ENCODE peak calls at places on chromosomes 13 and 19, in five cellular contexts. M, C, Z, J and W are unnamed samples.
A peak's percentile ranks its signal among the peaks of the same experiment; 100 is the strongest.

GRCh38 chr19:16417660-16418596 is 53.8 kb downstream of the EPS15L1 start:
- DNase-seq in M (peak; percentile 84), C (peak; percentile 30), Z (peak; percentile 72), J (no peak), W (peak; percentile 35)

GRCh38 chr19:34963531-34964406 is at the start of gene ZNF792:
- DNase-seq in M (peak; percentile 82), C (peak; percentile 56), Z (peak; percentile 7), J (no peak), W (peak; percentile 16)

GRCh38 chr13:86298741-86299140 is 499.5 kb upstream of the SLITRK6 start:
- DNase-seq in M (no peak), C (no peak), Z (no peak), J (no peak), W (no peak)

GRCh38 chr13:45120967-45121366 is 657 bp downstream of the GTF2F2 start:
- DNase-seq in M (no peak), C (no peak), Z (no peak), J (no peak), W (no peak)

GRCh38 chr13:90633849-90634248 is 713.6 kb upstream of the MIR17HG start:
- DNase-seq in M (no peak), C (no peak), Z (no peak), J (no peak), W (no peak)

GRCh38 chr19:3162418-3163229 is 15.9 kb upstream of the S1PR4 start:
- DNase-seq in M (peak; percentile 58), C (peak; percentile 44), Z (no peak), J (no peak), W (no peak)

GRCh38 chr13:107680115-107680514 is 535.2 kb downstream of the LIG4 start:
- DNase-seq in M (no peak), C (no peak), Z (no peak), J (no peak), W (no peak)

GRCh38 chr19:15136234-15136954 is 29.2 kb downstream of the SYDE1 start:
- DNase-seq in M (no peak), C (no peak), Z (no peak), J (no peak), W (no peak)

GRCh38 chr13:71817335-71817734 is 49.7 kb downstream of the DACH1 start:
- DNase-seq in M (no peak), C (no peak), Z (no peak), J (no peak), W (no peak)

GRCh38 chr13:39364797-39365468 is 238.1 kb downstream of the LHFPL6 start:
- DNase-seq in M (no peak), C (peak; percentile 7), Z (no peak), J (no peak), W (peak; percentile 0)

GRCh38 chr13:67390462-67391093 is 160.4 kb upstream of the PCDH9 start:
- DNase-seq in M (no peak), C (no peak), Z (no peak), J (no peak), W (no peak)

GRCh38 chr13:74966814-74967213 is 515.2 kb downstream of the TBC1D4 start:
- DNase-seq in M (no peak), C (no peak), Z (no peak), J (no peak), W (no peak)

GRCh38 chr19:3857449-3858003 is 11.3 kb downstream of the ZFR2 start:
- DNase-seq in M (no peak), C (no peak), Z (no peak), J (no peak), W (no peak)

GRCh38 chr13:97359181-97360057 is 74.5 kb upstream of the RAP2A start:
- DNase-seq in M (peak; percentile 33), C (peak; percentile 73), Z (no peak), J (no peak), W (peak; percentile 44)

GRCh38 chr13:44416297-44416696 is 42.7 kb downstream of the SERP2 start:
- DNase-seq in M (no peak), C (no peak), Z (no peak), J (no peak), W (no peak)

GRCh38 chr13:35388979-35389378 is 87.5 kb downstream of the MAB21L1 start:
- DNase-seq in M (no peak), C (no peak), Z (no peak), J (no peak), W (no peak)

GRCh38 chr13:112784811-112785418 is 95.1 kb downstream of the ATP11A start:
- DNase-seq in M (no peak), C (no peak), Z (no peak), J (no peak), W (no peak)

GRCh38 chr13:30868806-30869470 is 37.1 kb upstream of the MEDAG start:
- DNase-seq in M (no peak), C (no peak), Z (no peak), J (no peak), W (no peak)

GRCh38 chr19:46746281-46746965 is at the start of gene STRN4:
- DNase-seq in M (peak; percentile 90), C (no peak), Z (no peak), J (no peak), W (no peak)

GRCh38 chr19:30686252-30686762 is 314.1 kb downstream of the ZNF536 start:
- DNase-seq in M (no peak), C (no peak), Z (no peak), J (no peak), W (no peak)

GRCh38 chr19:6056282-6056741 is 54.0 kb downstream of the RFX2 start:
- DNase-seq in M (no peak), C (peak; percentile 56), Z (no peak), J (no peak), W (no peak)

GRCh38 chr19:41564515-41565383 is 11.2 kb upstream of the CEACAM21 start:
- DNase-seq in M (no peak), C (no peak), Z (no peak), J (no peak), W (no peak)

GRCh38 chr19:29467824-29468401 is 57.9 kb upstream of the VSTM2B start:
- DNase-seq in M (no peak), C (peak; percentile 50), Z (no peak), J (no peak), W (peak; percentile 41)

GRCh38 chr13:56706485-56706884 is 434.2 kb upstream of the PRR20A start:
- DNase-seq in M (no peak), C (no peak), Z (no peak), J (no peak), W (no peak)

GRCh38 chr13:46507978-46508377 is 45.0 kb upstream of the LRCH1 start:
- DNase-seq in M (no peak), C (no peak), Z (no peak), J (no peak), W (no peak)

GRCh38 chr19:45717983-45718650 is 12.6 kb downstream of the FBXO46 start:
- DNase-seq in M (no peak), C (no peak), Z (no peak), J (no peak), W (no peak)

GRCh38 chr19:13817018-13817614 is 21.9 kb downstream of the ZSWIM4 start:
- DNase-seq in M (peak; percentile 90), C (no peak), Z (peak; percentile 98), J (no peak), W (no peak)

GRCh38 chr13:83780201-83780600 is 102.1 kb downstream of the SLITRK1 start:
- DNase-seq in M (no peak), C (peak; percentile 27), Z (no peak), J (no peak), W (peak; percentile 0)

GRCh38 chr13:77492982-77493381 is 42.5 kb upstream of the SCEL start:
- DNase-seq in M (no peak), C (peak; percentile 4), Z (no peak), J (no peak), W (peak; percentile 23)

GRCh38 chr13:74443623-74444022 is 309.4 kb upstream of the KLF12 start:
- DNase-seq in M (no peak), C (no peak), Z (no peak), J (no peak), W (no peak)

GRCh38 chr19:38262585-38263268 is 1.6 kb upstream of the SPINT2 start:
- DNase-seq in M (no peak), C (no peak), Z (no peak), J (no peak), W (no peak)

GRCh38 chr19:10680545-10681135 is 20.6 kb upstream of the QTRT1 start:
- DNase-seq in M (no peak), C (no peak), Z (no peak), J (no peak), W (no peak)

GRCh38 chr13:74056829-74057564 is 77.2 kb downstream of the KLF12 start:
- DNase-seq in M (no peak), C (no peak), Z (no peak), J (no peak), W (no peak)

GRCh38 chr13:79711631-79712030 is 230.7 kb downstream of the NDFIP2 start:
- DNase-seq in M (no peak), C (no peak), Z (no peak), J (no peak), W (no peak)

GRCh38 chr13:105410602-105411001 is 1124.9 kb downstream of the EFNB2 start:
- DNase-seq in M (peak; percentile 8), C (peak; percentile 7), Z (peak; percentile 10), J (no peak), W (peak; percentile 23)

DNA sequence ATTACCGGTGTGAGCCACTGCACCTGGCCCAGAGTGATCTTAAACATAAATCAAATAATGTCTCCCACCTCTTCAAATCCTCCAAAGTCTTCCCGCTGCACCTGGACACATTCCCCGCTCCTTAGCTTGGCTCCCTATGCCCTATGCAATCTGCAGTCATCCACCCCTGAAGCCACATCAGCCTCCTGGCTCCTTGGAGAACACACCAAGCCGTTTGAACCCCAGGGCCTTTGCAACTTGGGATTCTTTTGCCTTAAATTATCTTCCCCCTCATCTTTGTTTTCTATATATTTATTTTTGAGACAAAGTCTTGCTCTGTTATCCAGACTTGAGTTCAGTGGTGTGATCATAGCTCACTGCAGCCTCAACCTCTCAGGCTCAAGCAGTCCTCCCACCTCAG is 2.7 kb upstream of the DNAAF3 start:
- DNase-seq in M (no peak), C (no peak), Z (no peak), J (no peak), W (no peak)
- TF ChIP-seq SRF in M (no peak), C (no peak), Z (no peak), J (no peak), W (no peak)

DNA sequence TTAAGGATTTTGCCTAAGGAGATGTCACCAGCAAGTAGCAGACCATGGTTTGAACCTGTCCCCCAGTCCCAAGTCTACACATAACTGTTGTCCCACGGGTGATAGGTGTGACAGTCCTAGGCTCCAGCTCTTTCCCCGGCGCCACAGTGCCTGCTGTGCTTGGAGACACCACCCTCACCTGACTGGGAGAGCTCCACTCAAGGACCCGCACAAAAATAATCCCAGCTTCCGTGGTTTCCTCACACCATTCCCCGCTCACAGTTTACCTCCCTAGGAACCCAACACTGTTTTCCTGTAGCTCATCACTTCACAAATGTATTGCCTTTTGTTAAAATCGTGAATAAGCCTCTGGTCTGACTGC is 19.8 kb upstream of the RASA3 start:
- DNase-seq in M (no peak), C (no peak), Z (no peak), J (no peak), W (no peak)
- H3K27ac ChIP-seq in M (no peak overlapping the region), C (no peak overlapping the region), Z (no peak overlapping the region), J (no peak overlapping the region), W (peak overlapping the region; percentile 5)

DNA sequence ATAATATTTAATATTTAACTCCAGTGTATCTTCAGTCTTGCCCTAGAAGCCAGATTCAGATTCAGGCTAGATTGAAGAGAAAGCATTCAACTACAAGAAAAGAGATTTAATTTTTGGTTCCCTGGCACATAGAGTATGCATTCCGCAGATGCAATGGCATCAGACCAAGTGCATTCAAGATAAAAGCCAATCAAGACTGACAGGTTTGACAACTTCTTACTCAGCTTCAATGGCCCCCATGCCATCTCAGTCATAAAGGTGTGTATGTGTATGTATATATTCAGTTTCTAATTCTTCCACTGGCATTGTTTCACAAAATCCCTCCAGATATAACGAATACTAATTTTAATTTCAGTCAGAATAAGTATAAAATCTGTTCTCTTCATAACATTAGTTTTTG is 650.8 kb upstream of the GPC6 start:
- DNase-seq in M (no peak), C (no peak), Z (no peak), J (no peak), W (no peak)
- TF ChIP-seq CEBPB in M (no peak), C (no peak), Z (no peak), J (no peak), W (no peak)

GRCh38 chr19:57941593-57941992 is 5.9 kb downstream of the ZNF256 start:
- DNase-seq in M (no peak), C (no peak), Z (no peak), J (no peak), W (no peak)
- TF ChIP-seq SRF in M (no peak), C (no peak), Z (no peak), J (no peak), W (no peak)